ENCODE peak calls at places on chromosomes 16 and 17, in six cellular contexts. One of them, this sample, is unnamed.

GRCh38 chr17:81473019-81473418 is 39.6 kb downstream of the ACTG1 start:
- DNase-seq in activated naive CD4-positive, alpha-beta T cell: no peak
- DNase-seq in mammary epithelial cell: no peak
- DNase-seq in heart left ventricle: no peak
- DNase-seq in fibroblast of pulmonary artery: no peak
- DNase-seq in mucosa of gallbladder: no peak
- DNase-seq in this sample: no peak

GRCh38 chr17:4610656-4611055 is 26.3 kb downstream of the SMTNL2 start:
- DNase-seq in heart left ventricle: no peak
- DNase-seq in activated naive CD4-positive, alpha-beta T cell: no peak
- DNase-seq in mucosa of gallbladder: no peak
- DNase-seq in fibroblast of pulmonary artery: no peak
- DNase-seq in mammary epithelial cell: no peak
- DNase-seq in this sample: no peak

GRCh38 chr17:81325057-81325973 is 30.2 kb upstream of the SLC38A10 start:
- DNase-seq in mucosa of gallbladder: no peak
- DNase-seq in fibroblast of pulmonary artery: no peak
- DNase-seq in activated naive CD4-positive, alpha-beta T cell: no peak
- DNase-seq in heart left ventricle: no peak
- DNase-seq in mammary epithelial cell: no peak
- DNase-seq in this sample: no peak

GRCh38 chr17:66920965-66921364 is 43.5 kb upstream of the CACNG4 start:
- DNase-seq in mammary epithelial cell: no peak
- DNase-seq in fibroblast of pulmonary artery: no peak
- DNase-seq in mucosa of gallbladder: no peak
- DNase-seq in heart left ventricle: no peak
- DNase-seq in activated naive CD4-positive, alpha-beta T cell: no peak
- DNase-seq in this sample: no peak

GRCh38 chr16:87757841-87758426 is 7.9 kb downstream of the KLHDC4 start:
- DNase-seq in fibroblast of pulmonary artery: no peak
- DNase-seq in mucosa of gallbladder: no peak
- DNase-seq in heart left ventricle: no peak
- DNase-seq in mammary epithelial cell: no peak
- DNase-seq in activated naive CD4-positive, alpha-beta T cell: no peak
- DNase-seq in this sample: no peak

GRCh38 chr16:69276143-69277115 is 34.7 kb upstream of the VPS4A start:
- DNase-seq in mammary epithelial cell: no peak
- DNase-seq in activated naive CD4-positive, alpha-beta T cell: no peak
- DNase-seq in heart left ventricle: peak
- DNase-seq in mucosa of gallbladder: peak
- DNase-seq in fibroblast of pulmonary artery: peak
- DNase-seq in this sample: no peak

GRCh38 chr16:53664724-53665345 is 38.8 kb downstream of the RPGRIP1L start:
- DNase-seq in fibroblast of pulmonary artery: peak
- DNase-seq in activated naive CD4-positive, alpha-beta T cell: no peak
- DNase-seq in heart left ventricle: no peak
- DNase-seq in mucosa of gallbladder: no peak
- DNase-seq in mammary epithelial cell: no peak
- DNase-seq in this sample: no peak

GRCh38 chr17:41988418-41988817 is 21.8 kb downstream of the CNP start:
- DNase-seq in fibroblast of pulmonary artery: no peak
- DNase-seq in activated naive CD4-positive, alpha-beta T cell: no peak
- DNase-seq in mucosa of gallbladder: no peak
- DNase-seq in mammary epithelial cell: no peak
- DNase-seq in heart left ventricle: no peak
- DNase-seq in this sample: no peak

GRCh38 chr17:69117855-69118758 is 23.6 kb downstream of the ABCA6 start:
- DNase-seq in fibroblast of pulmonary artery: no peak
- DNase-seq in activated naive CD4-positive, alpha-beta T cell: no peak
- DNase-seq in heart left ventricle: no peak
- DNase-seq in mammary epithelial cell: no peak
- DNase-seq in mucosa of gallbladder: no peak
- DNase-seq in this sample: no peak